ENCODE peak calls at places on chromosome 2, in seven cellular contexts. F is body of pancreas, C is IMR-90, W is gastrocnemius medialis, J is heart left ventricle, G is upper lobe of left lung, L is HepG2. Q is an unnamed sample.

GRCh38 chr2:112916145-112916571 is 5.2 kb downstream of the IL37 start:
- ATAC-seq in F (no peak), C (no peak), W (no peak), J (no peak), G (no peak), L (no peak), Q (no peak)

GRCh38 chr2:168782271-168782670 is 20.2 kb upstream of the NOSTRIN start:
- ATAC-seq in F (no peak), C (no peak), W (no peak), J (no peak), G (no peak), L (no peak), Q (no peak)

GRCh38 chr2:102891261-102891660 is 129.4 kb downstream of the TMEM182 start:
- ATAC-seq in F (no peak), C (no peak), W (no peak), J (no peak), G (no peak), L (no peak), Q (no peak)

GRCh38 chr2:68449395-68449678 is 17.8 kb downstream of the FBXO48 start:
- ATAC-seq in F (peak; percentile 54), C (no peak), W (no peak), J (no peak), G (no peak), L (peak; percentile 27), Q (no peak)

GRCh38 chr2:159015823-159016222 is 47.4 kb downstream of the TANC1 start:
- ATAC-seq in F (no peak), C (no peak), W (no peak), J (no peak), G (no peak), L (no peak), Q (no peak)

GRCh38 chr2:2271471-2271941 is 59.6 kb downstream of the MYT1L start:
- ATAC-seq in F (peak; percentile 73), C (no peak), W (peak; percentile 60), J (peak; percentile 91), G (peak; percentile 26), L (no peak), Q (peak; percentile 57)

GRCh38 chr2:74328573-74328972 is 14.6 kb downstream of the SLC4A5 start:
- ATAC-seq in F (no peak), C (no peak), W (no peak), J (no peak), G (no peak), L (no peak), Q (no peak)

GRCh38 chr2:98334439-98335078 is 11.7 kb upstream of the CNGA3 start:
- ATAC-seq in F (no peak), C (peak; percentile 97), W (no peak), J (no peak), G (no peak), L (no peak), Q (no peak)

GRCh38 chr2:135825855-135826190 is 11.2 kb downstream of the LCT start:
- ATAC-seq in F (no peak), C (no peak), W (no peak), J (peak; percentile 52), G (peak; percentile 15), L (peak; percentile 62), Q (no peak)

GRCh38 chr2:190809139-190809764 is 71.4 kb upstream of the GLS start:
- ATAC-seq in F (peak; percentile 89), C (no peak), W (no peak), J (no peak), G (peak; percentile 79), L (peak; percentile 92), Q (no peak)

GRCh38 chr2:655626-656025 is 21.6 kb downstream of the TMEM18 start:
- ATAC-seq in F (no peak), C (peak; percentile 70), W (no peak), J (no peak), G (no peak), L (no peak), Q (no peak)

GRCh38 chr2:220626603-220627002 is 945.5 kb downstream of the EPHA4 start:
- ATAC-seq in F (no peak), C (no peak), W (no peak), J (no peak), G (no peak), L (no peak), Q (no peak)

GRCh38 chr2:172168917-172169346 is 66.2 kb upstream of the DLX2 start:
- ATAC-seq in F (peak; percentile 41), C (peak; percentile 60), W (no peak), J (no peak), G (peak; percentile 50), L (no peak), Q (no peak)

GRCh38 chr2:60934153-60934722 is 52.9 kb downstream of the REL start:
- ATAC-seq in F (no peak), C (no peak), W (peak; percentile 82), J (no peak), G (no peak), L (no peak), Q (peak; percentile 62)

GRCh38 chr2:74646201-74646600 is 1.9 kb downstream of the M1AP start:
- ATAC-seq in F (no peak), C (no peak), W (no peak), J (no peak), G (peak; percentile 40), L (no peak), Q (no peak)

GRCh38 chr2:236843604-236844003 is 242.1 kb upstream of the COPS8 start:
- ATAC-seq in F (no peak), C (no peak), W (no peak), J (no peak), G (no peak), L (no peak), Q (no peak)

GRCh38 chr2:199219551-199219950 is 238.2 kb downstream of the SATB2 start:
- ATAC-seq in F (peak; percentile 76), C (no peak), W (no peak), J (no peak), G (peak; percentile 53), L (no peak), Q (no peak)

GRCh38 chr2:178082646-178083045 is 10.1 kb upstream of the PDE11A start:
- ATAC-seq in F (no peak), C (no peak), W (no peak), J (no peak), G (no peak), L (no peak), Q (no peak)

GRCh38 chr2:74010087-74010541 is 25.4 kb downstream of the TET3 start:
- ATAC-seq in F (peak; percentile 59), C (no peak), W (no peak), J (peak; percentile 65), G (peak; percentile 66), L (no peak), Q (no peak)

GRCh38 chr2:46066591-46066990 is 230.6 kb upstream of the EPAS1 start:
- ATAC-seq in F (no peak), C (no peak), W (no peak), J (no peak), G (no peak), L (no peak), Q (no peak)

GRCh38 chr2:15851076-15851693 is 89.2 kb upstream of the MYCN start:
- ATAC-seq in F (no peak), C (no peak), W (no peak), J (no peak), G (no peak), L (no peak), Q (no peak)

GRCh38 chr2:109297566-109298205 is 168.7 kb downstream of the SH3RF3 start:
- ATAC-seq in F (no peak), C (no peak), W (no peak), J (no peak), G (peak; percentile 28), L (no peak), Q (no peak)

GRCh38 chr2:134027980-134028379 is 225.9 kb upstream of the MGAT5 start:
- ATAC-seq in F (peak; percentile 40), C (no peak), W (no peak), J (peak; percentile 56), G (peak; percentile 42), L (peak; percentile 44), Q (peak; percentile 41)

GRCh38 chr2:241096979-241097378 is 5.1 kb downstream of the MTERF4 start:
- ATAC-seq in F (no peak), C (no peak), W (no peak), J (no peak), G (no peak), L (no peak), Q (no peak)

GRCh38 chr2:147588191-147588590 is 256.6 kb upstream of the ACVR2A start:
- ATAC-seq in F (no peak), C (peak; percentile 60), W (no peak), J (no peak), G (no peak), L (no peak), Q (peak; percentile 62)

GRCh38 chr2:8684421-8684884 is 2.6 kb downstream of the ID2 start:
- ATAC-seq in F (no peak), C (no peak), W (no peak), J (no peak), G (no peak), L (peak; percentile 0), Q (no peak)

GRCh38 chr2:106104332-106105062 is 89.6 kb downstream of the UXS1 start:
- ATAC-seq in F (peak; percentile 62), C (peak; percentile 86), W (peak; percentile 55), J (peak; percentile 38), G (peak; percentile 58), L (peak; percentile 86), Q (no peak)

GRCh38 chr2:134408386-134408785 is 154.5 kb downstream of the MGAT5 start:
- ATAC-seq in F (no peak), C (peak; percentile 46), W (no peak), J (no peak), G (no peak), L (no peak), Q (no peak)

GRCh38 chr2:187543488-187543887 is 10.7 kb downstream of the TFPI start:
- ATAC-seq in F (no peak), C (peak; percentile 6), W (no peak), J (no peak), G (no peak), L (no peak), Q (no peak)

GRCh38 chr2:86491088-86491487 is 49.9 kb downstream of the KDM3A start:
- ATAC-seq in F (peak; percentile 64), C (no peak), W (no peak), J (no peak), G (no peak), L (no peak), Q (peak; percentile 31)
- H3K27ac ChIP-seq in F (no peak overlapping the region), C (no peak overlapping the region), W (peak overlapping the region; percentile 63), J (peak overlapping the region; percentile 72), G (no peak overlapping the region), L (peak overlapping the region; percentile 41), Q (peak overlapping the region; percentile 73)

GRCh38 chr2:203913947-203914346 is 22.6 kb upstream of the ICOS start:
- ATAC-seq in F (no peak), C (no peak), W (no peak), J (no peak), G (no peak), L (peak; percentile 54), Q (no peak)
- TF ChIP-seq POLR2A in F (no peak), C (no peak), W (no peak), J (no peak), G (no peak), L (no peak), Q (no peak)

GRCh38 chr2:117056376-117056748 is 758.1 kb upstream of the DDX18 start:
- ATAC-seq in F (no peak), C (no peak), W (no peak), J (no peak), G (no peak), L (no peak), Q (no peak)
- H3K4me3 ChIP-seq in F (no peak overlapping the region), C (no peak overlapping the region), W (no peak overlapping the region), J (no peak overlapping the region), G (no peak overlapping the region), L (no peak overlapping the region), Q (no peak overlapping the region)

DNA sequence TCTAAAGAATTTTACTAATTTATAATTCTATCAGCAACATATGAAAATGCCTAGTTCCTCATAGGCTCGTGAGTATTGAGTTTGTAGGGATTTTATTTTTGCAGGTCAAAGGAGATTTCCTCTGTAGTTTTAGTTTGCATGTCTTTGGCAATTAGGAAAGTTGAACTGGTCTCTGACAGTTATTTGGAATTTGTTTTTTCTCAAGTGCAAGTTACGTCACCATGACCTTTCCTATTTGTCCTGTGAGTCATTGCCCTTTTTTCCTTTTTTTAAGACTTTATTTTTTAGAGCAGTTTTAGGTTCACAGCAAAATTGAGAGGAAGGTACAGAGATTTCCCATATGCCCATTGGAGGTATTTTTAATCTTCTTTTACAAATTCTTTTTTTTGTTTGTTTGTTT is 29.0 kb downstream of the RAMP1 start:
- ATAC-seq in F (peak; percentile 65), C (peak; percentile 63), W (no peak), J (no peak), G (no peak), L (no peak), Q (no peak)
- H3K27ac ChIP-seq in F (peak overlapping the region; percentile 31), C (peak overlapping the region; percentile 37), W (peak overlapping the region; percentile 96), J (peak overlapping the region; percentile 98), G (peak overlapping the region; percentile 48), L (no peak overlapping the region), Q (peak overlapping the region; percentile 97)